ENCODE peak calls at places on chromosomes 5 and 9, in eight cellular contexts. U is GM23338; D is neural progenitor cell; L is A673; M is heart left ventricle; K is mammary epithelial cell; G is CD8-positive, alpha-beta memory T cell; A is HCT116. O is an unnamed sample.

GRCh38 chr5:85533324-85533723 is 1084.4 kb upstream of the COX7C start:
- DNase-seq in D (no peak), U (no peak), G (no peak), K (no peak), L (no peak), M (no peak), A (no peak), O (no peak)

GRCh38 chr5:176560364-176560763 is 11.2 kb downstream of the CDHR2 start:
- DNase-seq in A (no peak), L (no peak), U (no peak), K (no peak), M (no peak), D (no peak), G (no peak), O (no peak)

GRCh38 chr5:159106569-159107282 is 7.0 kb upstream of the EBF1 start:
- DNase-seq in A (peak), M (peak), D (peak), L (peak), G (peak), U (peak), K (peak), O (no peak)

GRCh38 chr5:32413466-32414263 is 30.9 kb downstream of the ZFR start:
- DNase-seq in M (no peak), L (peak), K (no peak), U (no peak), D (no peak), A (no peak), G (no peak), O (no peak)

GRCh38 chr5:88785396-88786216 is 97.4 kb downstream of the MEF2C start:
- DNase-seq in L (peak), D (peak), U (peak), A (peak), G (no peak), K (peak), M (no peak), O (no peak)

GRCh38 chr9:121169094-121169601 is 32.5 kb downstream of the RAB14 start:
- DNase-seq in K (no peak), M (no peak), D (no peak), G (peak), U (peak), A (no peak), L (peak), O (no peak)

GRCh38 chr5:170885779-170886178 is 24.0 kb downstream of the RANBP17 start:
- DNase-seq in U (no peak), D (no peak), M (no peak), K (no peak), L (no peak), G (no peak), A (no peak), O (no peak)

GRCh38 chr9:76609285-76610008 is 150.5 kb downstream of the GCNT1 start:
- DNase-seq in A (no peak), K (no peak), D (no peak), U (no peak), M (no peak), G (no peak), L (no peak), O (no peak)

GRCh38 chr5:40796487-40796889 is 1.7 kb downstream of the PRKAA1 start:
- DNase-seq in U (no peak), A (no peak), K (peak), M (no peak), L (peak), G (no peak), D (no peak), O (no peak)

GRCh38 chr9:133584559-133585476 is 24.4 kb downstream of the FAM163B start:
- DNase-seq in D (peak), L (peak), M (no peak), A (no peak), G (no peak), K (no peak), U (peak), O (no peak)

GRCh38 chr9:113499153-113499875 is 35.8 kb downstream of the RGS3 start:
- DNase-seq in G (no peak), L (no peak), M (no peak), K (no peak), D (no peak), A (no peak), U (no peak), O (no peak)

GRCh38 chr9:113501821-113502220 is 38.3 kb downstream of the RGS3 start:
- DNase-seq in G (no peak), L (no peak), D (no peak), U (no peak), A (no peak), M (no peak), K (no peak), O (no peak)

GRCh38 chr9:113502427-113503008 is 39.0 kb downstream of the RGS3 start:
- DNase-seq in M (no peak), L (no peak), A (no peak), G (no peak), K (no peak), U (no peak), D (no peak), O (no peak)

GRCh38 chr9:113499876-113500497 is 36.5 kb downstream of the RGS3 start:
- DNase-seq in G (no peak), L (no peak), M (no peak), U (no peak), K (no peak), D (no peak), A (no peak), O (no peak)

DNA sequence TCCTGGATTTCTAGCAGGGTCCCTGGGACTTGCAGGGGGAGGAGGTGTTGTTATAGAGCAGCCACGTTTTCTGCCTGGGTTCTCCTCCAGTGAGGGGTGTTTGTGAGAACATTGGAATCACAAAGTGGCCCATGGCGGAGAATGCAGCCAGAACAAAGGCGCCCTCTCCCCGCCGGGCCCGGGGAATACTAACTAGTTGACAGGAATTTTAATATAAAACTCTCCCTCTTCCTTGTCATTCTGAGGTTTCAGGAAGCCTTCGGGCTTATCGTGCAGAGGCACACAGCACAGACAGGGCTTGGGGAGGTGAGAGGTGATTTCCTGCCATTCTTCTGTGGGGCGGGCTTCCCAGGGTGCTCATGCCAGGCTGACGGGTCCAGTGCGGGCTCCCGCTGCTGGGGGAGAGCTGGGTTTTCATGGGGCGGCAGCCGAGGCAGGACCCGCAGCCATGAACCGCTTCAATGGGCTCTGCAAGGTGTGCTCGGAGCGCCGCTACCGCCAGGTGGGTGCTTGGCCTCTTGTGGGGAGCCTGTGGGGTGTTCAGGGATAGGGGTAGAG is 37.7 kb downstream of the RGS3 start:
- DNase-seq in U (peak), K (no peak), M (peak), D (peak), L (no peak), A (no peak), G (no peak), O (no peak)
- H3K27ac ChIP-seq in U (no peak), K (no peak), M (peak), D (no peak), L (no peak), A (no peak), G (no peak), O (peak)

GRCh38 chr5:141517902-141518610 is 29.2 kb downstream of the PCDHGC5 start:
- DNase-seq in M (no peak), D (no peak), U (no peak), K (no peak), G (no peak), A (no peak), L (no peak), O (no peak)
- H3K27ac ChIP-seq in M (peak), D (no peak), U (peak), K (no peak), G (no peak), A (no peak), L (peak), O (peak)

DNA sequence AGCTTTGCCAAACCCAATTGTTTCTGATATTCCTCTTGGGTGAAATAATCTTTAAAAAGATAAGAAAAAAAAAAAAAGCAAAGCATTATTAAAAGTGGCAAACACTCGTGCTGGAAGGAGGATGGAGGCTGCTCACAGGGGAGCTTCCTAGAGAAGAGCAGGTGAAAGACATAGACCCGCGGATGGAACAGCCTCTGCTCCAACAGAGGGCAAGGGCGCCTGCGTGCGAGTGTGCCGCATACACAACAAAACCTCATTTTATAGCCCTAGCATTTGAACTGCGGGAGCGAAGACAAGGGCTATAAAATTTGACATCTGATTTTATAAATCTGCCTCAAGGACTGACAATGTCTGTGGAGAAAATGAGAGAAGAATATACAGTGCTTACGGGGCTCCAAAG is 33.5 kb upstream of the SLC25A51 start:
- DNase-seq in M (no peak), G (no peak), L (no peak), D (no peak), K (no peak), U (no peak), A (no peak), O (no peak)
- H3K27ac ChIP-seq in M (peak), G (peak), L (peak), D (no peak), K (no peak), U (no peak), A (peak), O (no peak)

DNA sequence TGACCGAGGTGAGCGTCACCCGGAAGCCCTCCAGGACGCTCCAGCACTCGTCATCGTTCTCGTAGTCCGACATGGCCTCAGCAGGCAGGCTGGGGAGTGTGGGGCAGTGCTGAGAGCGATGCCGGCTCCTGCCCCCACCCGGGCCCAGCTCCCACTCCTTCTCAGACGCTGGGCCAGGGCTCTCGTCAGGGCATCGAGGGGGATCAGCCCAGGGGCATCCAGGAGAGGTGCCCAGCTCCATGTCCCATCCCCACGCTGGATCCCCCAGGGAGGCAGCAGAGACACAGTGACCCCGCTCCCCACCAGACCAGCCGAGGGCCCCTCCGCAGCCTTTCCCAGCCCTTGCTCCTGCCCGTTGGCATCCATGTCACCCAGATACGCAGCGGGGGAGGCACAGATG is 1.5 kb downstream of the CARD9 start:
- DNase-seq in A (no peak), M (no peak), D (no peak), K (no peak), U (no peak), G (no peak), L (no peak), O (no peak)
- H3K27ac ChIP-seq in A (no peak), M (no peak), D (no peak), K (no peak), U (no peak), G (no peak), L (no peak), O (no peak)

GRCh38 chr9:125843646-125844045 is 96.5 kb downstream of the PBX3 start:
- DNase-seq in M (no peak), D (peak), U (peak), G (no peak), K (no peak), L (no peak), A (no peak), O (no peak)
- H3K27ac ChIP-seq in M (peak), D (no peak), U (no peak), G (no peak), K (no peak), L (no peak), A (no peak), O (no peak)

DNA sequence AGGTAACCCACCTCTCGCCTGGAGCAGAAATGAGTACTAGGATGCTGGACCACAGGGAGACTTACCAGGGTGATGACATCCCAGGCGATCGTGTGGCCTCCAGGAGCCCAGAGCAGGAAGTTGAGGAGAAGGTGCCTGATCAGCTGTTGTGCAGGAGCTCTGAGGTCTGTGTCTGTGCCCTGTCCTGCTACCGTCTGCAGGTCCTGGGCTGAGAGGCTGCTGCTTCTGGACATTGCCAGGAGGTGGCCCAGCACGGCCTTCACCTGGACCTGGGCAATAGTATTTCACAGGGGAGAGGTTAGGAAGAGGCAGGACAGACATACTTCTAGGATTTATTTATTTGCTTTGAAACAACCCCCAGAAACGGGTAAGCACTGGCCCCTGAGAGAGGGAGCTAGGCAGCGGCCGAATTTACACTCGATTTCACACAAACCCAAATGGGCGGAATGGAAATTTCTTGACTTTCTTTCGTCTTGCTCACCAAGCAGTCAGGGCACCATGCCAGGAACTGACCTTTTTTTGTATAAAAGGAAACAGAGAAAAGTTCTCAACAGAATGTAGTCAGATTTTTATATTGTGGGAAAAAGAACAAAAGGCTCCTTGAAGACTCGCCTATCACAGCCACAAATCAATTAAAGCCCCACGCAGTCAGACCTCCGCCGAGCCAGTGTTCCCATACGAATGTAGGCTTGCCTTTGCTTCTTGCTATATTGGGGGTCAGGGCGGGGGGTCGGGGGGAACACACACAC is 210.3 kb downstream of the FANCC start:
- DNase-seq in D (no peak), U (no peak), K (no peak), A (no peak), M (no peak), G (no peak), L (no peak), O (no peak)
- H3K27ac ChIP-seq in D (no peak), U (no peak), K (no peak), A (no peak), M (no peak), G (no peak), L (no peak), O (peak)

O was measured in caudate nucleus.